ENCODE peak calls at places on chromosome 6, in ten cellular contexts. K is AG09309; M is T-helper 17 cell; I is GM12891; F is SW 1271; J is activated T-cell treated with anti-CD3 and anti-CD28 coated beads for 1 hour; B is nucleus accumbens; Y is activated naive CD8-positive, alpha-beta T cell treated with anti-CD3 and anti-CD28 coated beads for 36 hours; P is cardiac septum; R is psoas muscle. E is an unnamed sample.

GRCh38 chr6:63943826-63944225 is 308.2 kb downstream of the PHF3 start:
- DNase-seq in J (no peak), K (no peak), R (no peak), P (no peak), F (no peak), I (no peak), Y (no peak), B (no peak), M (no peak), E (no peak)

GRCh38 chr6:144138542-144138941 is 11.8 kb upstream of the STX11 start:
- DNase-seq in F (no peak), K (no peak), P (no peak), R (no peak), I (no peak), J (no peak), B (no peak), Y (no peak), M (no peak), E (no peak)

GRCh38 chr6:139846538-139847321 is 472.3 kb upstream of the CITED2 start:
- DNase-seq in F (no peak), J (no peak), I (no peak), B (no peak), P (no peak), M (no peak), R (no peak), Y (no peak), K (no peak), E (no peak)

GRCh38 chr6:73121421-73121993 is 103.8 kb downstream of the KHDC1L start:
- DNase-seq in P (no peak), B (no peak), R (no peak), J (no peak), K (peak; percentile 29), M (no peak), I (no peak), Y (no peak), F (no peak), E (no peak)

GRCh38 chr6:38110407-38111025 is 291.0 kb downstream of the ZFAND3 start:
- DNase-seq in M (no peak), J (no peak), F (no peak), R (peak; percentile 25), P (no peak), I (no peak), Y (no peak), K (no peak), B (peak; percentile 64), E (no peak)

GRCh38 chr6:4727671-4728435 is 48.4 kb upstream of the CDYL start:
- DNase-seq in P (no peak), M (no peak), I (no peak), Y (peak; percentile 17), F (no peak), J (no peak), R (no peak), K (no peak), B (no peak), E (no peak)

GRCh38 chr6:66962082-66962481 is 1255.1 kb upstream of the EYS start:
- DNase-seq in B (no peak), R (no peak), F (no peak), J (no peak), Y (no peak), P (no peak), K (no peak), M (no peak), I (no peak), E (no peak)

GRCh38 chr6:125268765-125269164 is 33.0 kb downstream of the HDDC2 start:
- DNase-seq in M (no peak), B (no peak), R (no peak), Y (no peak), P (no peak), K (no peak), I (no peak), J (no peak), F (no peak), E (no peak)

GRCh38 chr6:33901822-33902816 is 98.3 kb upstream of the MLN start:
- DNase-seq in M (no peak), Y (no peak), R (no peak), J (no peak), P (no peak), B (no peak), K (no peak), F (no peak), I (no peak), E (no peak)

GRCh38 chr6:108651287-108651686 is 90.6 kb downstream of the FOXO3 start:
- DNase-seq in J (no peak), B (no peak), R (no peak), K (no peak), F (no peak), M (no peak), I (no peak), Y (no peak), P (no peak), E (no peak)

GRCh38 chr6:144415014-144415413 is 129.9 kb downstream of the UTRN start:
- DNase-seq in M (no peak), Y (no peak), P (no peak), R (no peak), I (no peak), F (no peak), B (no peak), K (no peak), J (no peak), E (no peak)

GRCh38 chr6:2891768-2892170 is 11.3 kb downstream of the SERPINB9 start:
- DNase-seq in J (peak; percentile 59), P (no peak), F (no peak), M (peak; percentile 71), R (no peak), I (peak; percentile 46), Y (peak; percentile 59), K (no peak), B (no peak), E (no peak)

E was measured in left lung.